ENCODE peak calls at places on chromosome 7, in eight cellular contexts. One of them, this sample, is unnamed.

GRCh38 chr7:22932896-22933295 is 81.0 kb downstream of the HYCC1 start:
- DNase-seq in fibroblast of the aortic adventitia: no peak
- DNase-seq in MM.1S: no peak
- DNase-seq in K562: no peak
- DNase-seq in SK-N-SH: no peak
- DNase-seq in choroid plexus epithelial cell: no peak
- DNase-seq in cardiac muscle cell: no peak
- DNase-seq in ovary: no peak
- DNase-seq in this sample: no peak

GRCh38 chr7:40024841-40025240 is 74.8 kb downstream of the CDK13 start:
- DNase-seq in fibroblast of the aortic adventitia: no peak
- DNase-seq in MM.1S: no peak
- DNase-seq in K562: no peak
- DNase-seq in SK-N-SH: no peak
- DNase-seq in choroid plexus epithelial cell: no peak
- DNase-seq in cardiac muscle cell: no peak
- DNase-seq in ovary: no peak
- DNase-seq in this sample: no peak

GRCh38 chr7:107943018-107943417 is 52.0 kb downstream of the DLD start:
- DNase-seq in fibroblast of the aortic adventitia: no peak
- DNase-seq in MM.1S: no peak
- DNase-seq in K562: no peak
- DNase-seq in SK-N-SH: no peak
- DNase-seq in choroid plexus epithelial cell: no peak
- DNase-seq in cardiac muscle cell: no peak
- DNase-seq in ovary: no peak
- DNase-seq in this sample: no peak

GRCh38 chr7:114152314-114152938 is 233.6 kb upstream of the PPP1R3A start:
- DNase-seq in fibroblast of the aortic adventitia: no peak
- DNase-seq in MM.1S: no peak
- DNase-seq in K562: no peak
- DNase-seq in SK-N-SH: no peak
- DNase-seq in choroid plexus epithelial cell: no peak
- DNase-seq in cardiac muscle cell: no peak
- DNase-seq in ovary: no peak
- DNase-seq in this sample: no peak

GRCh38 chr7:132548489-132549078 is 27.7 kb downstream of the PLXNA4 start:
- DNase-seq in fibroblast of the aortic adventitia: peak
- DNase-seq in MM.1S: no peak
- DNase-seq in K562: no peak
- DNase-seq in SK-N-SH: no peak
- DNase-seq in choroid plexus epithelial cell: no peak
- DNase-seq in cardiac muscle cell: peak
- DNase-seq in ovary: no peak
- DNase-seq in this sample: no peak

GRCh38 chr7:135742371-135742770 is 6.2 kb downstream of the FAM180A start:
- DNase-seq in fibroblast of the aortic adventitia: no peak
- DNase-seq in MM.1S: no peak
- DNase-seq in K562: no peak
- DNase-seq in SK-N-SH: no peak
- DNase-seq in choroid plexus epithelial cell: no peak
- DNase-seq in cardiac muscle cell: no peak
- DNase-seq in ovary: no peak
- DNase-seq in this sample: no peak

GRCh38 chr7:17131983-17132655 is 166.3 kb upstream of the AHR start:
- DNase-seq in fibroblast of the aortic adventitia: no peak
- DNase-seq in MM.1S: no peak
- DNase-seq in K562: no peak
- DNase-seq in SK-N-SH: no peak
- DNase-seq in choroid plexus epithelial cell: no peak
- DNase-seq in cardiac muscle cell: no peak
- DNase-seq in ovary: no peak
- DNase-seq in this sample: no peak

GRCh38 chr7:24871765-24872164 is 108.2 kb downstream of the OSBPL3 start:
- DNase-seq in fibroblast of the aortic adventitia: no peak
- DNase-seq in MM.1S: peak
- DNase-seq in K562: no peak
- DNase-seq in SK-N-SH: no peak
- DNase-seq in choroid plexus epithelial cell: no peak
- DNase-seq in cardiac muscle cell: no peak
- DNase-seq in ovary: no peak
- DNase-seq in this sample: no peak

GRCh38 chr7:11212080-11212711 is 238.5 kb downstream of the PHF14 start:
- DNase-seq in fibroblast of the aortic adventitia: peak
- DNase-seq in MM.1S: peak
- DNase-seq in K562: peak
- DNase-seq in SK-N-SH: peak
- DNase-seq in choroid plexus epithelial cell: peak
- DNase-seq in cardiac muscle cell: peak
- DNase-seq in ovary: no peak
- DNase-seq in this sample: peak

DNA sequence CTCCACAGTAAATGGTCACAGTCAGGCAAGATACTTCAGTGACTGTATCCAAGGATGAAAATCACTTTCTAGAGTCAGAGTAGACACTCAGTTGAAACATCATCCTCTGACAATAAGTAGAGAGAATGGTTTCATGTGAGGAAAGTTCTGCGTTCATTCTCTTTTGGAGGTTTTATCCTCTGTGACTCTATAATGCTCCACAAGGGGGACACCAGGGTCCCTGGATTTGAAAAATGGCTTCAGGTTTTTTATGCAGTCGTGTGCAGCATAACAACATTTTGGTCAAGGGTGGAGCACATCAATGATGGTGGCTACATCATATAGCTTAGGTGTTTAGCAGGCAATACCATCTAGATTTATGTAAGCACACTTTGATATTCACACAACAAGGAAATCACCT is 40.4 kb downstream of the TMEM168 start:
- DNase-seq in fibroblast of the aortic adventitia: no peak
- DNase-seq in MM.1S: no peak
- DNase-seq in K562: no peak
- DNase-seq in SK-N-SH: no peak
- DNase-seq in choroid plexus epithelial cell: no peak
- DNase-seq in cardiac muscle cell: no peak
- DNase-seq in ovary: no peak
- DNase-seq in this sample: no peak
- TF ChIP-seq CTCF in fibroblast of the aortic adventitia: no peak
- TF ChIP-seq CTCF in MM.1S: no peak
- TF ChIP-seq CTCF in K562: peak
- TF ChIP-seq CTCF in SK-N-SH: peak
- TF ChIP-seq CTCF in choroid plexus epithelial cell: peak
- TF ChIP-seq CTCF in cardiac muscle cell: no peak
- TF ChIP-seq CTCF in ovary: no peak
- TF ChIP-seq CTCF in this sample: no peak

DNA sequence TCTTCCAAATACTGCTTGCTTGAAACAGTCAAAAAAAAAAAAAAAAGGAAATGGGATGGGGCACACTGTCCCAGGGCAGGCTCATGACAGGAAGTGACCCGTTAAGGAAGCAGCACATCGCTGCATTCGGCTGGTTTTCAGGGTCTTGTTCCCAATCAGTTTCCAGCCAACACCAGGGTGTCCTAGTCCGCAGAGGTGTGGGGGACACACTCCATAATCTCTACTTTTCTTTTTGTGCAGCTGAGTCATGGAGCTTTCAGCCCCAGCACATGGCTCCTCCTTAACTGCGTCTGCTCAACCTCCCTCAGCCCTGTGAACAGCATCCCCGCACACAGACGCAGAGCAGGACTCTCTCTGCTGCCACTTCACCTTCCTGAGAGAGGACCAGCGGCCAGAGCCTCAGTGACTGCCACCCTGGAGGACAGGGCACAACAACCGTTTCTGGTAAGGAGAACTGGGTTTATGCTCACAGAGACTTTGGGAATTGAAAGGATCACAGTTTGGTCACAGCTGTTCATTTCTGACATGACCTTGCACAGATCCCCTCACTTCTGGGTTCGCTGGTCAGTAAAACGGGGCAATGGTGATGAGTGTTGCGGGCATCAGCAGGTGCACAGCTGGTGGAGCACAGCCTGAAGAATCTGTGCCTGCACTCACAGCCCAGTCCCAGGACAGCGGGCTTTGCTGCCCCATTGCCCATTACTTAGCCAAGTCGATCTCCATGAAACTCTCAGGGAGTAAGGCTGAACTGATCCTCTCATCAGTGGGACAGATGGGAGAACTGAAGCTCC is at the start of gene GIMAP5:
- DNase-seq in fibroblast of the aortic adventitia: no peak
- DNase-seq in MM.1S: no peak
- DNase-seq in K562: no peak
- DNase-seq in SK-N-SH: no peak
- DNase-seq in choroid plexus epithelial cell: no peak
- DNase-seq in cardiac muscle cell: no peak
- DNase-seq in ovary: no peak
- DNase-seq in this sample: no peak
- H3K4me3 ChIP-seq in fibroblast of the aortic adventitia: no peak
- H3K4me3 ChIP-seq in MM.1S: no peak
- H3K4me3 ChIP-seq in K562: no peak
- H3K4me3 ChIP-seq in SK-N-SH: no peak
- H3K4me3 ChIP-seq in choroid plexus epithelial cell: no peak
- H3K4me3 ChIP-seq in cardiac muscle cell: no peak
- H3K4me3 ChIP-seq in ovary: peak
- H3K4me3 ChIP-seq in this sample: no peak

DNA sequence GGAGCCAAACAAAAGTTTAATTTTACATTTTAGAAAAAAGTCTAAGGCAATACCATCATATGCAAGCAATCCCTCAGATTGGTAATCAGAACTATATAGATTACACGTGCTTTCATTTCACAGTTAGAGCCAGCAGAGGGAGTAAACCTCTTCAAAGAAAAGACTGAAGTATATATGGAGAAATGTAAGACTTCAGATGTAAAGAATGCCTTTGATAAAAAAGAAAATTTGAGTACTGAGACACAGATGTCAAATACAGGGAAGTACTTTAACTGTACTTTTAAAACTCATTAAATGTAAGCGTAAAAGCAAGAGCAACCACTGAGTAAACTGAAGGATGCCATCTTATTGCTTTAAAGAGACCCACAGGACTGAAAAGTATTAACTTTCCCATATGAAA is 101.4 kb upstream of the FAM133B start:
- DNase-seq in fibroblast of the aortic adventitia: peak
- DNase-seq in MM.1S: peak
- DNase-seq in K562: peak
- DNase-seq in SK-N-SH: peak
- DNase-seq in choroid plexus epithelial cell: peak
- DNase-seq in cardiac muscle cell: peak
- DNase-seq in ovary: no peak
- DNase-seq in this sample: peak
- TF ChIP-seq CTCF in fibroblast of the aortic adventitia: peak
- TF ChIP-seq CTCF in MM.1S: peak
- TF ChIP-seq CTCF in K562: peak
- TF ChIP-seq CTCF in SK-N-SH: peak
- TF ChIP-seq CTCF in choroid plexus epithelial cell: peak
- TF ChIP-seq CTCF in cardiac muscle cell: peak
- TF ChIP-seq CTCF in ovary: peak
- TF ChIP-seq CTCF in this sample: peak

DNA sequence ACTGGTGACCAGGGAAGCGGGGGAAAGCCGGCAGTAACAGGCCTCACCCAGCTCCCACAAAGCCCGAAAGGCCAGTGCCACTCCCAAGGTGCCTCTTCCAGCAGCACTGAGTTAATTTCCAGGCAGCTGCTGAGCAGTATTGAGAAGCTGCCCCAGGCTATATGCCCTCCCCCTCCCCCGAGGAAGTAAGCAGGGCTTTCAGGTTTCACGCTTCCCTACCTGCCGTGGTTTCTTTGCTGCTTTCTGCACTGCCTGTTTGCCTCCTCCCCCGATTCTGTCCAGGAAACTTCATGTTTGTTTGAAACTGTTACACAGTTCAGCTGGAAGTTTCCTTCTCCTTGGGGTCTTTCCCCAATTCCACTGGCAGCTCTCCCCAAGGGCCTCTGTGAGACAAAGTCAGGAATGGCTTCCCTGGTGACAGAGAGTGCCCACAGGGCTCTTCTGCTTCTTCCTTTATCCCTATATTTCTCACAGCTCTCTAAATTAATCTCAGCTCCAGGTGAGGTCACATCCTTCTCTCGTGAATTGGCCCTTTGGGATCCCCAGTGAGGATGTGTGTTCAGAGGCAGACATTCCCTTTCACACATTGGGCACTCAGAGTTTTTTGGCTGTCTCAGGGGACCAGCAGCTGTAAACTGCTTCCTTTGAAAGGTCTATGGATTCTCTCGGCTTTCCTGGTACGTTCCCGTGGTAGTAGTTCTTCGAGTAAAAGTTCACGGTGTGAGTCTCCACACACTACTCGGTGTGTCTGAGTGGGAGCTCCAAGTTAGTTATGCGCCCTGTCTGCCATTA is 19.4 kb downstream of the C1GALT1 start:
- DNase-seq in fibroblast of the aortic adventitia: no peak
- DNase-seq in MM.1S: peak
- DNase-seq in K562: no peak
- DNase-seq in SK-N-SH: no peak
- DNase-seq in choroid plexus epithelial cell: no peak
- DNase-seq in cardiac muscle cell: no peak
- DNase-seq in ovary: no peak
- DNase-seq in this sample: no peak
- H3K4me3 ChIP-seq in fibroblast of the aortic adventitia: no peak
- H3K4me3 ChIP-seq in MM.1S: peak
- H3K4me3 ChIP-seq in K562: no peak
- H3K4me3 ChIP-seq in SK-N-SH: no peak
- H3K4me3 ChIP-seq in choroid plexus epithelial cell: no peak
- H3K4me3 ChIP-seq in cardiac muscle cell: no peak
- H3K4me3 ChIP-seq in ovary: no peak
- H3K4me3 ChIP-seq in this sample: no peak

GRCh38 chr7:30910369-30911073 is 1.1 kb upstream of the AQP1 start:
- DNase-seq in fibroblast of the aortic adventitia: no peak
- DNase-seq in MM.1S: no peak
- DNase-seq in K562: no peak
- DNase-seq in SK-N-SH: peak
- DNase-seq in choroid plexus epithelial cell: no peak
- DNase-seq in cardiac muscle cell: no peak
- DNase-seq in ovary: no peak
- DNase-seq in this sample: no peak

GRCh38 chr7:30909431-30909830 is 2.2 kb upstream of the AQP1 start:
- DNase-seq in fibroblast of the aortic adventitia: no peak
- DNase-seq in MM.1S: no peak
- DNase-seq in K562: no peak
- DNase-seq in SK-N-SH: no peak
- DNase-seq in choroid plexus epithelial cell: no peak
- DNase-seq in cardiac muscle cell: no peak
- DNase-seq in ovary: no peak
- DNase-seq in this sample: no peak

GRCh38 chr7:30907527-30908267 is 4.0 kb upstream of the AQP1 start:
- DNase-seq in fibroblast of the aortic adventitia: no peak
- DNase-seq in MM.1S: no peak
- DNase-seq in K562: no peak
- DNase-seq in SK-N-SH: no peak
- DNase-seq in choroid plexus epithelial cell: no peak
- DNase-seq in cardiac muscle cell: no peak
- DNase-seq in ovary: no peak
- DNase-seq in this sample: no peak

GRCh38 chr7:30906520-30907240 is 5.0 kb upstream of the AQP1 start:
- DNase-seq in fibroblast of the aortic adventitia: no peak
- DNase-seq in MM.1S: no peak
- DNase-seq in K562: no peak
- DNase-seq in SK-N-SH: peak
- DNase-seq in choroid plexus epithelial cell: no peak
- DNase-seq in cardiac muscle cell: peak
- DNase-seq in ovary: no peak
- DNase-seq in this sample: no peak

DNA sequence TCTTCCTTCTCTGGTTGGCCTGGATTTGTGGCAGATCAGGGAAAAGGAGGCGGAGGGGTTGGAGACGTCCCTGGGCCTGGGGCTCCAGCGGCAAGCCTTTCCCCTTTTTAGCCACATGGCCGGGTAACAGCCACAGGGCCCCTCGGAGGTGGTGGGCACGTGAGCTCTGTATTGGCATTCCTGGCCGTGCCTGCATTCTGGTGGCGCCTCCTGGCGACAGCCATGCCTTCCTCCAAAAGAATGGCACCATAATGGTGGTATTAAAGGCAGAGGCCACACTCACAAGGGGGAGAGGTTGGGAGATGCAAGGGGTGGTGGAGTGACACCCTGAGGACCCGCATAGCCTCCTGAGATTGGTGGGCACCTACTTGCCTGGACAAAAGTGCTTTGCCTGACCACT is 3.0 kb upstream of the AQP1 start:
- DNase-seq in fibroblast of the aortic adventitia: no peak
- DNase-seq in MM.1S: no peak
- DNase-seq in K562: no peak
- DNase-seq in SK-N-SH: no peak
- DNase-seq in choroid plexus epithelial cell: no peak
- DNase-seq in cardiac muscle cell: no peak
- DNase-seq in ovary: no peak
- DNase-seq in this sample: no peak
- TF ChIP-seq CTCF in fibroblast of the aortic adventitia: no peak
- TF ChIP-seq CTCF in MM.1S: peak
- TF ChIP-seq CTCF in K562: peak
- TF ChIP-seq CTCF in SK-N-SH: no peak
- TF ChIP-seq CTCF in choroid plexus epithelial cell: peak
- TF ChIP-seq CTCF in cardiac muscle cell: no peak
- TF ChIP-seq CTCF in ovary: no peak
- TF ChIP-seq CTCF in this sample: peak

This sample was measured in LNCaP clone FGC.